ENCODE peak calls at places on chromosomes 3 and 15, in ten cellular contexts. D is activated T-helper 1 cell treated with anti-CD3 and anti-CD28 coated beads, Interleukin-2, amount 50 U/mL, for 16 hours; H is stimulated activated CD4-positive, alpha-beta T cell treated with anti-CD3 and anti-CD28 coated beads, Interleukin-1b, Interleukin-23, amount 100 ng/mL, for 4 hours; S is NCI-H748 treated with DMSO at 0.1 percent for 48 hours; T is NCI-H524 treated with DMSO at 0.1 percent for 48 hours; E is NCI-H446; Y is Right ventricle myocardium superior; A is CD8-positive, alpha-beta memory T cell; G is AG09309; W is Calu3. C is an unnamed sample.
A peak's percentile ranks its signal among the peaks of the same experiment; 100 is the strongest.

GRCh38 chr15:74788716-74789151 is 6.9 kb downstream of the CSK start:
- DNase-seq in D (no peak), H (no peak), S (no peak), T (no peak), E (no peak), Y (no peak), A (peak; percentile 82), G (no peak), W (no peak), C (no peak)

GRCh38 chr15:72318408-72318942 is 1.5 kb downstream of the CELF6 start:
- DNase-seq in D (no peak), H (no peak), S (no peak), T (no peak), E (peak; percentile 6), Y (no peak), A (no peak), G (no peak), W (no peak), C (no peak)

GRCh38 chr3:151864423-151865101 is 8.9 kb upstream of the SUCNR1 start:
- DNase-seq in D (no peak), H (no peak), S (no peak), T (no peak), E (no peak), Y (no peak), A (no peak), G (peak; percentile 68), W (no peak), C (no peak)

GRCh38 chr15:82710208-82710555 is 507 bp upstream of the AP3B2 start:
- DNase-seq in D (no peak), H (no peak), S (no peak), T (no peak), E (no peak), Y (no peak), A (no peak), G (no peak), W (no peak), C (no peak)

GRCh38 chr3:104629038-104629437 is 737.7 kb upstream of the ALCAM start:
- DNase-seq in D (no peak), H (no peak), S (no peak), T (no peak), E (no peak), Y (no peak), A (no peak), G (peak; percentile 43), W (no peak), C (no peak)

GRCh38 chr3:49609314-49609713 is 55.0 kb downstream of the BSN start:
- DNase-seq in D (no peak), H (no peak), S (no peak), T (no peak), E (no peak), Y (no peak), A (no peak), G (no peak), W (no peak), C (no peak)

GRCh38 chr3:182837855-182838454 is 44.7 kb downstream of the ATP11B start:
- DNase-seq in D (no peak), H (no peak), S (no peak), T (no peak), E (peak; percentile 15), Y (no peak), A (no peak), G (peak; percentile 8), W (no peak), C (no peak)

GRCh38 chr3:185701891-185702563 is 115.9 kb downstream of the SENP2 start:
- DNase-seq in D (no peak), H (no peak), S (no peak), T (no peak), E (no peak), Y (no peak), A (no peak), G (no peak), W (peak; percentile 49), C (no peak)

GRCh38 chr3:149790265-149790664 is 2.1 kb downstream of the ANKUB1 start:
- DNase-seq in D (no peak), H (no peak), S (no peak), T (no peak), E (no peak), Y (no peak), A (no peak), G (no peak), W (peak; percentile 38), C (no peak)

GRCh38 chr15:86735244-86736040 is 655.8 kb downstream of the AGBL1 start:
- DNase-seq in D (no peak), H (no peak), S (peak; percentile 80), T (no peak), E (no peak), Y (no peak), A (no peak), G (no peak), W (no peak), C (no peak)

GRCh38 chr3:72891053-72891855 is 3.4 kb downstream of the GXYLT2 start:
- DNase-seq in D (no peak), H (no peak), S (peak; percentile 29), T (no peak), E (peak; percentile 26), Y (peak; percentile 68), A (no peak), G (peak; percentile 96), W (no peak), C (peak; percentile 9)

GRCh38 chr3:31981206-31982181 is at the start of the genes OSBPL10 and ZNF860:
- DNase-seq in D (no peak), H (peak; percentile 18), S (peak; percentile 66), T (peak; percentile 14), E (no peak), Y (peak; percentile 94), A (no peak), G (peak; percentile 77), W (peak; percentile 91), C (peak; percentile 27)

GRCh38 chr3:100518983-100519382 is 26.6 kb downstream of the TMEM45A start:
- DNase-seq in D (no peak), H (no peak), S (no peak), T (no peak), E (no peak), Y (no peak), A (no peak), G (no peak), W (no peak), C (no peak)

GRCh38 chr3:90221900-90222299 is 1114.5 kb downstream of the EPHA3 start:
- DNase-seq in D (no peak), H (no peak), S (no peak), T (no peak), E (no peak), Y (no peak), A (no peak), G (no peak), W (no peak), C (no peak)

GRCh38 chr3:52539010-52539653 is 2.7 kb downstream of the UQCC5 start:
- DNase-seq in D (no peak), H (no peak), S (no peak), T (no peak), E (no peak), Y (no peak), A (no peak), G (no peak), W (no peak), C (no peak)

GRCh38 chr3:184335291-184335660 is 2.1 kb upstream of the FAM131A start:
- DNase-seq in D (no peak), H (no peak), S (no peak), T (no peak), E (no peak), Y (no peak), A (no peak), G (no peak), W (no peak), C (no peak)

GRCh38 chr3:156600834-156601233 is 45.9 kb upstream of the SSR3 start:
- DNase-seq in D (no peak), H (no peak), S (no peak), T (no peak), E (no peak), Y (no peak), A (no peak), G (no peak), W (no peak), C (no peak)

GRCh38 chr3:153528473-153528872 is 366.4 kb downstream of the RAP2B start:
- DNase-seq in D (no peak), H (no peak), S (no peak), T (no peak), E (no peak), Y (no peak), A (no peak), G (no peak), W (no peak), C (no peak)

GRCh38 chr3:49723301-49723630 is 485 bp downstream of the GMPPB start:
- DNase-seq in D (peak; percentile 40), H (peak; percentile 39), S (no peak), T (no peak), E (no peak), Y (peak; percentile 73), A (peak; percentile 73), G (no peak), W (peak; percentile 69), C (no peak)

C was measured in substantia nigra.